ENCODE peak calls at places on chromosome 7, in four cellular contexts. One of them, this sample, is unnamed.

GRCh38 chr7:47405921-47406765 is 175.8 kb downstream of the TNS3 start:
- DNase-seq in heart right ventricle: peak; percentile 77
- DNase-seq in GM23248: peak; percentile 14
- DNase-seq in BE2C: no peak
- DNase-seq in this sample: peak; percentile 73

GRCh38 chr7:142275028-142275427 is 17.2 kb upstream of the PRSS58 start:
- DNase-seq in heart right ventricle: no peak
- DNase-seq in GM23248: no peak
- DNase-seq in BE2C: no peak
- DNase-seq in this sample: no peak

GRCh38 chr7:133950856-133951255 is 176.3 kb upstream of the LRGUK start:
- DNase-seq in heart right ventricle: no peak
- DNase-seq in GM23248: no peak
- DNase-seq in BE2C: peak; percentile 73
- DNase-seq in this sample: no peak

GRCh38 chr7:135918134-135918533 is 59.0 kb downstream of the MTPN start:
- DNase-seq in heart right ventricle: no peak
- DNase-seq in GM23248: no peak
- DNase-seq in BE2C: no peak
- DNase-seq in this sample: no peak

GRCh38 chr7:20227291-20227795 is 10.2 kb upstream of the MACC1 start:
- DNase-seq in heart right ventricle: no peak
- DNase-seq in GM23248: peak; percentile 52
- DNase-seq in BE2C: no peak
- DNase-seq in this sample: no peak

GRCh38 chr7:126715076-126715475 is 537.7 kb downstream of the GRM8 start:
- DNase-seq in heart right ventricle: no peak
- DNase-seq in GM23248: no peak
- DNase-seq in BE2C: no peak
- DNase-seq in this sample: no peak

GRCh38 chr7:117873056-117873932 is at the start of gene CTTNBP2:
- DNase-seq in heart right ventricle: peak; percentile 57
- DNase-seq in GM23248: peak; percentile 75
- DNase-seq in BE2C: peak; percentile 32
- DNase-seq in this sample: peak; percentile 47

GRCh38 chr7:142800103-142800502 is 29.3 kb downstream of the PRSS2 start:
- DNase-seq in heart right ventricle: no peak
- DNase-seq in GM23248: no peak
- DNase-seq in BE2C: no peak
- DNase-seq in this sample: no peak

GRCh38 chr7:123633553-123633952 is 22.1 kb upstream of the LMOD2 start:
- DNase-seq in heart right ventricle: no peak
- DNase-seq in GM23248: peak; percentile 77
- DNase-seq in BE2C: no peak
- DNase-seq in this sample: no peak

DNA sequence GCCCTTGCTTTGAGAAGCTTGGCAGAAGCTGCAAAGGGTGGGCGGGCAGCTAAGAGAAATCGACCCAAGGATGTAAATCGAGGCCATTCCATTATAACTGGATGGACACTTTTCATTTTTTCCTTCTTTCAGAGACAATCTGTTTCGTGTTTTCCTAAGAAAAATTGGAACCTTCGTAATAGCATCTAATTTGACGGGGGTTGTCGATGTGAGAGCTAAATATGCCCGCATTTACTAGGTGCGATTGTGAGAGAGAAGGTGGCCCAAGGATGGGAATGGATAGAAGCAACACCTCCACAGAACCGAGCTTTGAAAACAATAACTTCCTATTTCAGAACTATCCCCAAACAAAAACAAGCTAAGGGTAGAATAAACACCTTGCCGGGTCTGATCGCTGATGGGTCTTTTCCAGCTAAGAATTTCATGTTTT is 848 bp upstream of the HOXA4 start:
- DNase-seq in heart right ventricle: no peak
- DNase-seq in GM23248: peak; percentile 58
- DNase-seq in BE2C: no peak
- DNase-seq in this sample: no peak
- H3K4me1 ChIP-seq in heart right ventricle: peaks cover 11% of the 10 kb centered on the region
- H3K4me1 ChIP-seq in GM23248: peaks cover 23% of the 10 kb centered on the region
- H3K4me1 ChIP-seq in BE2C: no peaks in the 10 kb centered on the region
- H3K4me1 ChIP-seq in this sample: peaks cover 84% of the 10 kb centered on the region

DNA sequence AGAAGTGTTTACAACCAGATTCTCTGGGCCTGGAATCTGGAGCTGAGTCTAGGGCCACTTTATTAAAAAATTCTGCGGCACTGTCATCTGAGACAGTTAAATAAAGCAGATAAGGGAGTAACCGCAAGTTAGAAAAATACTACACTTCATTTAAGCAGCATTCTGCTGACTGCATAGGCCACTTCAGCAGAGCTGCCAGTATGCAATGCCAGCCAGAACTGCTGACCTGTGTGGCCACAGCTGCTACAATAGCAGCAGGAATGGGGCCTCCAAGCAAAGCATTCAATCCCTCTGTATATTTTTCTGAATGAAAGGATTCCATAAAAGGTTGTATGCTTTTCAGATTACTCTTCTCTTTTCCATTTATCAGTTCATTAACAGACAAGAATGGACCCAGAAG is 136.0 kb downstream of the COL28A1 start:
- DNase-seq in heart right ventricle: no peak
- DNase-seq in GM23248: no peak
- DNase-seq in BE2C: no peak
- DNase-seq in this sample: no peak
- H3K4me3 ChIP-seq in heart right ventricle: no peak overlapping the region
- H3K4me3 ChIP-seq in GM23248: no peak overlapping the region
- H3K4me3 ChIP-seq in BE2C: no peak overlapping the region
- H3K4me3 ChIP-seq in this sample: no peak overlapping the region

GRCh38 chr7:155804431-155804831 is 7.8 kb downstream of the SHH start:
- DNase-seq in heart right ventricle: no peak
- DNase-seq in GM23248: no peak
- DNase-seq in BE2C: no peak
- DNase-seq in this sample: no peak
- H3K4me1 ChIP-seq in heart right ventricle: peaks cover 52% of the 10 kb centered on the region
- H3K4me1 ChIP-seq in GM23248: peaks cover 7% of the 10 kb centered on the region
- H3K4me1 ChIP-seq in BE2C: no peaks in the 10 kb centered on the region
- H3K4me1 ChIP-seq in this sample: peaks cover 7% of the 10 kb centered on the region

DNA sequence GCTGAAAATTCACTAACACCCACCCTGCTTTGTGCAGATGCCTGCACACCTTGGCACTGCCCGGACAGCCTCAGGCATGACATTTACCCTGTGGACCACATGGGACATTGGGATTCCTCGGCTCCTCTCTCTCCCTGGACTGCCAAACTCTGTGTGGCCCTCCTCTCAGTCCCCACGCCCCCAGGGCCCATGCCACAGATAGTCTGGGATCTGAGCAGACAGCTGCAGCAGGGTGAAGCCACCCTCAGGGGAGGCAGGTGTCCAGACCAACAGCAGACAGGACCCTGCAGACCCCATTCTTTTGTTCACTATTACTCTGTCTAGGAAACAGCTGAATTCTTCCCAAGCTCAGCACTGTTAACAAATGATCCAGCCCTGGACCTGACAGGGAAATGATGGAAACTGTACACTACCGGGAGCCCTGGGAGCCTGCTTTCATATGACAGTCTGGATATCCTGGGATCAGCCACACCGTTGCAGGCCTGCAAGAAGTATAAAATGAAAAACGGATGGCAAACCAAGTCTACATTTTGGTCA is 83.4 kb downstream of the VOPP1 start:
- DNase-seq in heart right ventricle: no peak
- DNase-seq in GM23248: no peak
- DNase-seq in BE2C: peak; percentile 66
- DNase-seq in this sample: no peak
- H3K4me3 ChIP-seq in heart right ventricle: no peak overlapping the region
- H3K4me3 ChIP-seq in GM23248: no peak overlapping the region
- H3K4me3 ChIP-seq in BE2C: no peak overlapping the region
- H3K4me3 ChIP-seq in this sample: no peak overlapping the region

GRCh38 chr7:158815046-158815445 is 14.3 kb downstream of the ESYT2 start:
- DNase-seq in heart right ventricle: no peak
- DNase-seq in GM23248: no peak
- DNase-seq in BE2C: no peak
- DNase-seq in this sample: no peak

GRCh38 chr7:158812684-158813083 is 16.6 kb downstream of the ESYT2 start:
- DNase-seq in heart right ventricle: no peak
- DNase-seq in GM23248: no peak
- DNase-seq in BE2C: no peak
- DNase-seq in this sample: no peak

GRCh38 chr7:158815471-158816128 is 13.7 kb downstream of the ESYT2 start:
- DNase-seq in heart right ventricle: no peak
- DNase-seq in GM23248: no peak
- DNase-seq in BE2C: no peak
- DNase-seq in this sample: no peak

GRCh38 chr7:158816271-158816670 is 13.0 kb downstream of the ESYT2 start:
- DNase-seq in heart right ventricle: no peak
- DNase-seq in GM23248: peak; percentile 33
- DNase-seq in BE2C: no peak
- DNase-seq in this sample: no peak

DNA sequence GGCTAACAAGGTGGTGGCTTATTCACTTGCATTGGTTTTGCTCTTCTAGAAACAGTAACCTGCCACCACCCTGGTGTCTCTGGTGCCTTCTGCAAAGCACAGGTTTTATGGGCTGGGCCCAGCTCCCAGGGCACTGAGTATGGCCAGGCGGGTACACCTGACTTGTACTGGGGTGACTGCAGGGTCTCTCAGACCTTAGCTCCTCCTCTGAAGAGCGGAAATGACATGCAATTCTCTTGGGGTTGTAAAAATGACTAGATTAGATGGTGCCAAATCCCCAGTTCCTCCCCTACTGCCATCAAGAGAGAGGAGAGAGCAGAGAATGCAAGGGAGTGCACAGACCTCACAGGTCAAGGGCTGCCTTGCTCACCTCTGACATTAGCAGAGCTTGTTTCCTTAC is 14.7 kb downstream of the ESYT2 start:
- DNase-seq in heart right ventricle: no peak
- DNase-seq in GM23248: no peak
- DNase-seq in BE2C: no peak
- DNase-seq in this sample: no peak
- H3K4me1 ChIP-seq in heart right ventricle: peaks cover 59% of the 10 kb centered on the region
- H3K4me1 ChIP-seq in GM23248: peaks cover 49% of the 10 kb centered on the region
- H3K4me1 ChIP-seq in BE2C: peaks cover 15% of the 10 kb centered on the region
- H3K4me1 ChIP-seq in this sample: peaks cover 88% of the 10 kb centered on the region

GRCh38 chr7:94698275-94698674 is 42.3 kb upstream of the SGCE start:
- DNase-seq in heart right ventricle: no peak
- DNase-seq in GM23248: peak; percentile 81
- DNase-seq in BE2C: no peak
- DNase-seq in this sample: no peak
- H3K4me3 ChIP-seq in heart right ventricle: no peak overlapping the region
- H3K4me3 ChIP-seq in GM23248: peak overlapping the region; percentile 37
- H3K4me3 ChIP-seq in BE2C: no peak overlapping the region
- H3K4me3 ChIP-seq in this sample: no peak overlapping the region

GRCh38 chr7:18574235-18574540 is 78.6 kb downstream of the HDAC9 start:
- DNase-seq in heart right ventricle: no peak
- DNase-seq in GM23248: no peak
- DNase-seq in BE2C: no peak
- DNase-seq in this sample: no peak

GRCh38 chr7:18570441-18570840 is 74.9 kb downstream of the HDAC9 start:
- DNase-seq in heart right ventricle: no peak
- DNase-seq in GM23248: no peak
- DNase-seq in BE2C: no peak
- DNase-seq in this sample: no peak

GRCh38 chr7:18573410-18574234 is 78.1 kb downstream of the HDAC9 start:
- DNase-seq in heart right ventricle: peak; percentile 36
- DNase-seq in GM23248: no peak
- DNase-seq in BE2C: no peak
- DNase-seq in this sample: no peak

GRCh38 chr7:18572885-18573284 is 77.3 kb downstream of the HDAC9 start:
- DNase-seq in heart right ventricle: no peak
- DNase-seq in GM23248: no peak
- DNase-seq in BE2C: no peak
- DNase-seq in this sample: no peak

GRCh38 chr7:18570890-18571478 is 75.4 kb downstream of the HDAC9 start:
- DNase-seq in heart right ventricle: no peak
- DNase-seq in GM23248: peak; percentile 75
- DNase-seq in BE2C: peak; percentile 19
- DNase-seq in this sample: no peak
- H3K4me1 ChIP-seq in heart right ventricle: no peaks in the 10 kb centered on the region
- H3K4me1 ChIP-seq in GM23248: no peaks in the 10 kb centered on the region
- H3K4me1 ChIP-seq in BE2C: peaks cover 16% of the 10 kb centered on the region
- H3K4me1 ChIP-seq in this sample: no peaks in the 10 kb centered on the region

GRCh38 chr7:1754345-1754908 is 84.3 kb downstream of the ELFN1 start:
- DNase-seq in heart right ventricle: no peak
- DNase-seq in GM23248: no peak
- DNase-seq in BE2C: no peak
- DNase-seq in this sample: no peak

GRCh38 chr7:1757601-1758000 is 87.5 kb downstream of the ELFN1 start:
- DNase-seq in heart right ventricle: no peak
- DNase-seq in GM23248: no peak
- DNase-seq in BE2C: no peak
- DNase-seq in this sample: no peak

GRCh38 chr7:1753563-1753867 is 83.4 kb downstream of the ELFN1 start:
- DNase-seq in heart right ventricle: no peak
- DNase-seq in GM23248: no peak
- DNase-seq in BE2C: no peak
- DNase-seq in this sample: no peak

GRCh38 chr7:1758417-1758858 is 88.4 kb downstream of the ELFN1 start:
- DNase-seq in heart right ventricle: peak; percentile 56
- DNase-seq in GM23248: peak; percentile 53
- DNase-seq in BE2C: peak; percentile 60
- DNase-seq in this sample: no peak

DNA sequence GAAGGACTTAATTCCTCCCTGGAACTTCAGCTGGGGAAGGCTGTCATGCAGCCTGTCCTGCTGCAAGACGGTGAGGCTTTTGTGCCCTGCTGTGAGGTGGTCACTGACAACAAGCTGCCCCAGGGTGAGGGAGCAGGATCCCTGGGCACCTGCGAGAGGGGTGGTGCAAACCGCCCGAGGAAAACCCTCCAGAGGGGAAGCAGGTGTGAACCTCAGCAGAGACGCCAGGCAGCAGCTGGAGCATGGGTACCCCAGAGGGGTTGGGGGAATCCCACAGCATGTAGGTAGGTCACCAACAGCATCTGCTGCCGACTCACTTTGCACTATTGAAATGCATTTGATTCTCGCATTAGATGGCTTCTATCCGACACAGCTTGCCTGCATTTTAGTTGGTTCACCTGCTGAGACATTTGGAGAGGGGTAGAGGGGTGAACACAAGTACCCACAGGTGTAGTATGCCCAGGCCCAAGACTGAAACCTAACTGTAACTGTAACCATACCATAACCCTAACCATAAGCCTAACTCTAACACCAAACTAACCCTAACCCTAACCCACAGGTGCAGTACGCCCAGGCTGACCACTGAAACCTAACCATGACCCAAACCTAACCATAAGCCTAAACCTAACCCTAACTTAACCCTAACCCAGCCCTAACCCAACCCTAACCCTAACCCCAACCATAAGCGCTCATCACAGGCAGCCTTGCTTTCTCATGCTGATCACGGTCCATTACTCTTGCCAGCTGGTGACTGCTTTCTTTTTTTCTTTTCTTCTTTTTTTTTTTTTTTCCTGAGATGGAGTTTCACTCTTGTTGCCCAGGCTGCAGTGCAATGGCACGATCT is 85.9 kb downstream of the ELFN1 start:
- DNase-seq in heart right ventricle: no peak
- DNase-seq in GM23248: no peak
- DNase-seq in BE2C: no peak
- DNase-seq in this sample: no peak
- H3K4me3 ChIP-seq in heart right ventricle: no peak overlapping the region
- H3K4me3 ChIP-seq in GM23248: no peak overlapping the region
- H3K4me3 ChIP-seq in BE2C: no peak overlapping the region
- H3K4me3 ChIP-seq in this sample: no peak overlapping the region

This sample was measured in transverse colon.